ENCODE peak calls at places on chromosomes 3 and 15, in five cellular contexts. One of them, this sample, is unnamed.
A peak's percentile ranks its signal among the peaks of the same experiment; 100 is the strongest.

GRCh38 chr3:192901435-192901834 is 16.2 kb downstream of the MB21D2 start:
- DNase-seq in neuronal stem cell: no peak
- DNase-seq in GM23248: peak; percentile 96
- DNase-seq in colonic mucosa: no peak
- DNase-seq in IMR-90: peak; percentile 98
- DNase-seq in this sample: no peak

GRCh38 chr3:123620338-123620737 is 35.5 kb upstream of the HACD2 start:
- DNase-seq in colonic mucosa: no peak
- DNase-seq in IMR-90: peak; percentile 94
- DNase-seq in GM23248: no peak
- DNase-seq in neuronal stem cell: no peak
- DNase-seq in this sample: no peak

GRCh38 chr3:113136071-113136470 is 75.3 kb upstream of the BOC start:
- DNase-seq in colonic mucosa: no peak
- DNase-seq in neuronal stem cell: no peak
- DNase-seq in IMR-90: peak; percentile 27
- DNase-seq in GM23248: peak; percentile 68
- DNase-seq in this sample: no peak

GRCh38 chr3:131447349-131447748 is 55.4 kb downstream of the MRPL3 start:
- DNase-seq in GM23248: no peak
- DNase-seq in IMR-90: no peak
- DNase-seq in neuronal stem cell: no peak
- DNase-seq in colonic mucosa: no peak
- DNase-seq in this sample: no peak

GRCh38 chr3:24952388-24952787 is 457.7 kb upstream of the THRB start:
- DNase-seq in GM23248: no peak
- DNase-seq in IMR-90: no peak
- DNase-seq in neuronal stem cell: peak; percentile 43
- DNase-seq in colonic mucosa: no peak
- DNase-seq in this sample: no peak

GRCh38 chr3:42666577-42666998 is 13.1 kb downstream of the ZBTB47 start:
- DNase-seq in IMR-90: no peak
- DNase-seq in GM23248: no peak
- DNase-seq in colonic mucosa: no peak
- DNase-seq in neuronal stem cell: no peak
- DNase-seq in this sample: no peak

GRCh38 chr15:68821190-68821897 is 649 bp upstream of the ANP32A start:
- DNase-seq in neuronal stem cell: peak; percentile 20
- DNase-seq in IMR-90: no peak
- DNase-seq in colonic mucosa: no peak
- DNase-seq in GM23248: peak; percentile 34
- DNase-seq in this sample: no peak

GRCh38 chr3:40455328-40455727 is 1.8 kb upstream of the RPL14 start:
- DNase-seq in colonic mucosa: no peak
- DNase-seq in neuronal stem cell: no peak
- DNase-seq in IMR-90: no peak
- DNase-seq in GM23248: no peak
- DNase-seq in this sample: no peak

GRCh38 chr3:154294016-154294415 is 30.3 kb downstream of the DHX36 start:
- DNase-seq in neuronal stem cell: no peak
- DNase-seq in GM23248: no peak
- DNase-seq in colonic mucosa: no peak
- DNase-seq in IMR-90: no peak
- DNase-seq in this sample: no peak

GRCh38 chr15:100919481-100920405 is 586 bp downstream of the LRRK1 start:
- DNase-seq in GM23248: peak; percentile 69
- DNase-seq in IMR-90: peak; percentile 19
- DNase-seq in neuronal stem cell: no peak
- DNase-seq in colonic mucosa: no peak
- DNase-seq in this sample: no peak

GRCh38 chr15:64807751-64808222 is 17.7 kb downstream of the PIF1 start:
- DNase-seq in neuronal stem cell: no peak
- DNase-seq in GM23248: no peak
- DNase-seq in colonic mucosa: no peak
- DNase-seq in IMR-90: no peak
- DNase-seq in this sample: no peak

GRCh38 chr15:25793354-25794050 is 69.6 kb downstream of the ATP10A start:
- DNase-seq in neuronal stem cell: no peak
- DNase-seq in colonic mucosa: peak; percentile 22
- DNase-seq in IMR-90: no peak
- DNase-seq in GM23248: no peak
- DNase-seq in this sample: no peak

GRCh38 chr3:12706504-12707253 is 42.8 kb upstream of the RAF1 start:
- DNase-seq in GM23248: peak; percentile 85
- DNase-seq in colonic mucosa: peak; percentile 65
- DNase-seq in IMR-90: peak; percentile 74
- DNase-seq in neuronal stem cell: peak; percentile 36
- DNase-seq in this sample: peak; percentile 70

GRCh38 chr3:15405448-15406050 is 21.8 kb downstream of the METTL6 start:
- DNase-seq in GM23248: peak; percentile 77
- DNase-seq in colonic mucosa: no peak
- DNase-seq in IMR-90: peak; percentile 71
- DNase-seq in neuronal stem cell: peak; percentile 24
- DNase-seq in this sample: peak; percentile 45

GRCh38 chr3:44509985-44510360 is 32.5 kb upstream of the ZNF445 start:
- DNase-seq in neuronal stem cell: peak; percentile 2
- DNase-seq in GM23248: peak; percentile 41
- DNase-seq in colonic mucosa: peak; percentile 27
- DNase-seq in IMR-90: peak; percentile 17
- DNase-seq in this sample: peak; percentile 47

GRCh38 chr15:80825361-80826030 is 46.3 kb downstream of the CEMIP start:
- DNase-seq in neuronal stem cell: no peak
- DNase-seq in IMR-90: no peak
- DNase-seq in colonic mucosa: no peak
- DNase-seq in GM23248: peak; percentile 58
- DNase-seq in this sample: no peak

DNA sequence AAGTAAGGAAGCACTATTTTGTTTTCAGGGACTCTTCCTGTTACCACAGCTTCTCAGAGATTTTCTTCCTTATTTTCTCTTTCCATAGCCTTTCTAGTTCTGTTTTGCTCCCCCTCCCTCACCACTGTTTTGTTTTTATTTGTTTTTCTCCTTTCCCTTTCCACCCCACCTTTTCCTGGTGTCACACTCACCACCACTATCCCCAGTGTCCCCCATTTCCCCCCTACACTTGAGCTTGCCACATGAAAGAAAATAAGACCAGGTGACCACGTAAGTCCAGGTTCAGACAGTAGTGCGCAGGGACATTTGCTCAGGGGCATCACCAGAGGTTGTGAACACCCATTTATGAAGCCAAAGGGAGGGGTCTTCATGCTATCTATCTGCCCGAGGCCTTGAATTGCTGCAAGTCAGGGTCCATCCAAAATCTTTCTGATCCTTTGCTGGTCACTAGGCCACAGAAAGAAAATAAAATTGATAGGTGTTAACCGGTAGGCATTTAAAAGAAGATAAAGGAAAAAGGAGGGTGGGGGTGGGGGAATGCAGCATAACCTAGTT is 1.4 kb upstream of the RFTN1 start:
- DNase-seq in IMR-90: no peak
- DNase-seq in GM23248: no peak
- DNase-seq in neuronal stem cell: no peak
- DNase-seq in colonic mucosa: no peak
- DNase-seq in this sample: no peak
- H3K9ac ChIP-seq in IMR-90: no peak overlapping the region
- H3K9ac ChIP-seq in GM23248: no peak overlapping the region
- H3K9ac ChIP-seq in neuronal stem cell: no peak overlapping the region
- H3K9ac ChIP-seq in colonic mucosa: no peak overlapping the region
- H3K9ac ChIP-seq in this sample: no peak overlapping the region

DNA sequence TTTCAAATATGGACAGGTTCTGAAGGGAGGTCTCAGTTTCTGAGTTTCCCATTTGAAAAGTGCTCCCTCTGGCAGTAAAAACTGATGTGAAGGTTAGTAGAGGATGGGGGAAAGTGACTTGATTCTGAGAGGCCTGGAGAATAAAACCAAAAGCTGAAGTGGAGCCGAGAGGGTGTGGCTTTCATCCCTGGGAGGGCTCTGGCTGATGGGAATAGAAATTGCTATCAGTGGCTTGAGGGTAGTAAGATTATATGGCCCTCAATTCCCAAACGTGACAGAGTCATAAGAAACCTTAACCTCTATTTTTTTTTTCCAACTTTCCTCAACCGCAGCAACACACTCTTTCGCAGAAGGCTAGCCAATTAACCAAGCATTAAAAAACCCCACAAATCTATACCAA is 185.9 kb downstream of the MEIS2 start:
- DNase-seq in neuronal stem cell: no peak
- DNase-seq in GM23248: no peak
- DNase-seq in IMR-90: no peak
- DNase-seq in colonic mucosa: no peak
- DNase-seq in this sample: no peak
- H3K9ac ChIP-seq in neuronal stem cell: no peak overlapping the region
- H3K9ac ChIP-seq in GM23248: no peak overlapping the region
- H3K9ac ChIP-seq in IMR-90: no peak overlapping the region
- H3K9ac ChIP-seq in colonic mucosa: no peak overlapping the region
- H3K9ac ChIP-seq in this sample: no peak overlapping the region

GRCh38 chr15:30072630-30073029 is 10.1 kb upstream of the GOLGA8J start:
- DNase-seq in neuronal stem cell: no peak
- DNase-seq in IMR-90: no peak
- DNase-seq in GM23248: peak; percentile 34
- DNase-seq in colonic mucosa: no peak
- DNase-seq in this sample: no peak

DNA sequence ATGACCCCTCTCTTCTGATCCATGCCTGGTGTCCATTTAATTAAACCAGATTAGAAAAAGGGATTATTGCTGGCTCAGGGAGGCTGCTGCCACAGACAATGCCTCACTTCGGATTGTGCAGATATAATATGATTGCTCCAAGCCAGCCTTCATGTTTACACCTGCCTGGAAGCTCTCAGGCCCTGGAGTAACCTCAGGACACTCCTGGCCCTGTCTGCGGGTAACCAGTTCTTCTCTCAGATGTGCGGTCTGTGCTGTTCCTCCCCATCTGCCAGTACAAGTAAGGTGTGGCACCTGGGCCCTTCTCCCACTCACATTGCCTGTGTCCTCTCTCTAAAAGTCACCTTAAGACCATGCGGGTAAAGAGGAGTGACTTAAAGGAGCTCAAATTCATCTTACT is 8.8 kb upstream of the GOLGA8J start:
- DNase-seq in neuronal stem cell: no peak
- DNase-seq in GM23248: no peak
- DNase-seq in IMR-90: no peak
- DNase-seq in colonic mucosa: no peak
- DNase-seq in this sample: no peak
- H3K9ac ChIP-seq in neuronal stem cell: no peak overlapping the region
- H3K9ac ChIP-seq in GM23248: no peak overlapping the region
- H3K9ac ChIP-seq in IMR-90: no peak overlapping the region
- H3K9ac ChIP-seq in colonic mucosa: no peak overlapping the region
- H3K9ac ChIP-seq in this sample: no peak overlapping the region

GRCh38 chr3:27559381-27559780 is 75.2 kb upstream of the SLC4A7 start:
- DNase-seq in GM23248: no peak
- DNase-seq in neuronal stem cell: no peak
- DNase-seq in IMR-90: no peak
- DNase-seq in colonic mucosa: no peak
- DNase-seq in this sample: no peak

GRCh38 chr3:27557411-27557810 is 73.2 kb upstream of the SLC4A7 start:
- DNase-seq in neuronal stem cell: no peak
- DNase-seq in colonic mucosa: no peak
- DNase-seq in IMR-90: no peak
- DNase-seq in GM23248: peak; percentile 32
- DNase-seq in this sample: no peak

GRCh38 chr3:27553868-27554540 is 69.8 kb upstream of the SLC4A7 start:
- DNase-seq in neuronal stem cell: no peak
- DNase-seq in IMR-90: peak; percentile 64
- DNase-seq in colonic mucosa: no peak
- DNase-seq in GM23248: peak; percentile 64
- DNase-seq in this sample: no peak

GRCh38 chr3:27556854-27557253 is 72.7 kb upstream of the SLC4A7 start:
- DNase-seq in neuronal stem cell: no peak
- DNase-seq in GM23248: peak; percentile 85
- DNase-seq in IMR-90: peak; percentile 72
- DNase-seq in colonic mucosa: no peak
- DNase-seq in this sample: no peak

GRCh38 chr3:27554706-27555105 is 70.5 kb upstream of the SLC4A7 start:
- DNase-seq in colonic mucosa: no peak
- DNase-seq in IMR-90: no peak
- DNase-seq in neuronal stem cell: no peak
- DNase-seq in GM23248: peak; percentile 75
- DNase-seq in this sample: no peak
- H3K9ac ChIP-seq in colonic mucosa: no peak overlapping the region
- H3K9ac ChIP-seq in IMR-90: no peak overlapping the region
- H3K9ac ChIP-seq in neuronal stem cell: no peak overlapping the region
- H3K9ac ChIP-seq in GM23248: peak overlapping the region; percentile 57
- H3K9ac ChIP-seq in this sample: no peak overlapping the region